ENCODE peak calls at places on chromosomes 1 and 21, in eight cellular contexts. S is astrocyte of the spinal cord, Z is natural killer cell, X is left ventricle myocardium inferior, C is ovary, Q is cardiac muscle cell, M is fibroblast of mammary gland, K is dorsolateral prefrontal cortex. N is an unnamed sample.
A peak's percentile ranks its signal among the peaks of the same experiment; 100 is the strongest.

GRCh38 chr1:234776875-234777849 is 167.2 kb upstream of the IRF2BP2 start:
- DNase-seq in S (no peak), Z (no peak), X (no peak), C (no peak), Q (no peak), M (no peak), K (no peak), N (peak; percentile 73)

GRCh38 chr1:233627376-233627775 is 13.5 kb downstream of the KCNK1 start:
- DNase-seq in S (no peak), Z (no peak), X (no peak), C (no peak), Q (no peak), M (no peak), K (peak; percentile 74), N (no peak)

GRCh38 chr1:3015269-3015635 is 6.0 kb upstream of the ACTRT2 start:
- DNase-seq in S (no peak), Z (no peak), X (peak; percentile 4), C (no peak), Q (no peak), M (no peak), K (peak; percentile 11), N (no peak)

GRCh38 chr21:32534113-32534512 is 51.2 kb downstream of the TCP10L start:
- DNase-seq in S (no peak), Z (no peak), X (no peak), C (no peak), Q (no peak), M (no peak), K (no peak), N (no peak)

GRCh38 chr1:98393719-98394118 is 267.8 kb upstream of the SNX7 start:
- DNase-seq in S (no peak), Z (no peak), X (no peak), C (no peak), Q (no peak), M (no peak), K (no peak), N (no peak)

GRCh38 chr1:89996415-89997110 is 1.7 kb downstream of the ZNF326 start:
- DNase-seq in S (peak; percentile 18), Z (no peak), X (no peak), C (no peak), Q (no peak), M (no peak), K (no peak), N (no peak)

GRCh38 chr1:216812966-216813365 is 89.7 kb upstream of the ESRRG start:
- DNase-seq in S (peak; percentile 7), Z (no peak), X (no peak), C (no peak), Q (no peak), M (no peak), K (no peak), N (no peak)

GRCh38 chr1:23394664-23395063 is 25.0 kb upstream of the ZNF436 start:
- DNase-seq in S (peak; percentile 91), Z (no peak), X (peak; percentile 88), C (peak; percentile 93), Q (peak; percentile 96), M (peak; percentile 91), K (peak; percentile 72), N (no peak)

GRCh38 chr1:41387667-41388091 is 26.4 kb downstream of the FOXO6 start:
- DNase-seq in S (peak; percentile 39), Z (no peak), X (peak; percentile 87), C (peak; percentile 94), Q (peak; percentile 91), M (peak; percentile 47), K (no peak), N (no peak)

GRCh38 chr1:39529901-39530535 is 38.6 kb downstream of the BMP8A start:
- DNase-seq in S (no peak), Z (no peak), X (no peak), C (no peak), Q (no peak), M (no peak), K (no peak), N (no peak)

GRCh38 chr1:7430047-7430608 is 341.0 kb upstream of the VAMP3 start:
- DNase-seq in S (no peak), Z (no peak), X (no peak), C (no peak), Q (no peak), M (no peak), K (no peak), N (no peak)

GRCh38 chr1:229508823-229509337 is 739 bp upstream of the NUP133 start:
- DNase-seq in S (no peak), Z (no peak), X (no peak), C (no peak), Q (no peak), M (no peak), K (no peak), N (no peak)

GRCh38 chr1:167492509-167492910 is 25.8 kb downstream of the CD247 start:
- DNase-seq in S (no peak), Z (peak; percentile 61), X (no peak), C (no peak), Q (no peak), M (no peak), K (no peak), N (no peak)

GRCh38 chr1:169102567-169102966 is 3.9 kb upstream of the ATP1B1 start:
- DNase-seq in S (peak; percentile 88), Z (no peak), X (no peak), C (no peak), Q (peak; percentile 81), M (peak; percentile 65), K (peak; percentile 77), N (no peak)

GRCh38 chr1:243234978-243235657 is 20.0 kb downstream of the CEP170 start:
- DNase-seq in S (peak; percentile 80), Z (no peak), X (no peak), C (no peak), Q (peak; percentile 48), M (peak; percentile 74), K (no peak), N (no peak)

GRCh38 chr1:6783956-6784559 is 1.2 kb upstream of the CAMTA1 start:
- DNase-seq in S (peak; percentile 36), Z (no peak), X (no peak), C (no peak), Q (peak; percentile 22), M (peak; percentile 16), K (no peak), N (no peak)

GRCh38 chr1:160996195-160996594 is 24.8 kb downstream of the F11R start:
- DNase-seq in S (peak; percentile 25), Z (no peak), X (no peak), C (no peak), Q (no peak), M (peak; percentile 84), K (no peak), N (no peak)

GRCh38 chr1:231355171-231355570 is 17.1 kb downstream of the SPRTN start:
- DNase-seq in S (no peak), Z (no peak), X (no peak), C (no peak), Q (no peak), M (no peak), K (no peak), N (no peak)

GRCh38 chr1:57156907-57157306 is 191.1 kb upstream of the C8B start:
- DNase-seq in S (no peak), Z (no peak), X (no peak), C (no peak), Q (no peak), M (no peak), K (no peak), N (no peak)

GRCh38 chr21:36478207-36478701 is 1.7 kb downstream of the CLDN14 start:
- DNase-seq in S (peak; percentile 80), Z (no peak), X (no peak), C (no peak), Q (peak; percentile 68), M (peak; percentile 81), K (no peak), N (no peak)

DNA sequence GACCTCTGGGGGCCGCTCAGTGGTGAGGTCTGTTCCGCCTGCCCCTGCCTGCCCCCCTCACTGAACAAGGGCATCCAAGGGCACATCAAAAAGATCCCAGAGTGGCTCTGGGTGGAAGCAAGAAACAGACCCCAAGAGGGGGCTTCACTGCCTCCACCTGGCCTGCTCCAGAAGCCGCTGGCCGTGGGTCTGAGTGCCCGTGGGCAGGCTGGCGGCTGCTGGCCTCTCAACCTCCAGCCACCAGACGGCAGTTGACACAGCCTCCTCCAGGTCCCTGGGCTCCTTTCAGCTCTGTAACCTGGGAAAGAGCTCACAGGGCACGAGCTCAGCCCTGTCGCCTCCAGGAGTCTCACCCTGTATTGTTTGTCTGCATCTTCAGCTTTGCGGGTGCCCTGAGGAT is 56.3 kb downstream of the SLX9 start:
- DNase-seq in S (no peak), Z (no peak), X (no peak), C (no peak), Q (no peak), M (no peak), K (no peak), N (no peak)
- TF ChIP-seq CTCF in S (no peak), Z (no peak), X (no peak), C (no peak), Q (no peak), M (no peak), K (no peak), N (no peak)

GRCh38 chr1:94061513-94062443 is 59.2 kb downstream of the ABCA4 start:
- DNase-seq in S (peak; percentile 83), Z (no peak), X (peak; percentile 56), C (peak; percentile 66), Q (peak; percentile 89), M (peak; percentile 79), K (peak; percentile 54), N (no peak)
- TF ChIP-seq CTCF in S (peak; percentile 86), Z (peak; percentile 64), X (peak; percentile 91), C (peak; percentile 18), Q (peak; percentile 96), M (peak; percentile 99), K (peak; percentile 86), N (peak; percentile 87)

DNA sequence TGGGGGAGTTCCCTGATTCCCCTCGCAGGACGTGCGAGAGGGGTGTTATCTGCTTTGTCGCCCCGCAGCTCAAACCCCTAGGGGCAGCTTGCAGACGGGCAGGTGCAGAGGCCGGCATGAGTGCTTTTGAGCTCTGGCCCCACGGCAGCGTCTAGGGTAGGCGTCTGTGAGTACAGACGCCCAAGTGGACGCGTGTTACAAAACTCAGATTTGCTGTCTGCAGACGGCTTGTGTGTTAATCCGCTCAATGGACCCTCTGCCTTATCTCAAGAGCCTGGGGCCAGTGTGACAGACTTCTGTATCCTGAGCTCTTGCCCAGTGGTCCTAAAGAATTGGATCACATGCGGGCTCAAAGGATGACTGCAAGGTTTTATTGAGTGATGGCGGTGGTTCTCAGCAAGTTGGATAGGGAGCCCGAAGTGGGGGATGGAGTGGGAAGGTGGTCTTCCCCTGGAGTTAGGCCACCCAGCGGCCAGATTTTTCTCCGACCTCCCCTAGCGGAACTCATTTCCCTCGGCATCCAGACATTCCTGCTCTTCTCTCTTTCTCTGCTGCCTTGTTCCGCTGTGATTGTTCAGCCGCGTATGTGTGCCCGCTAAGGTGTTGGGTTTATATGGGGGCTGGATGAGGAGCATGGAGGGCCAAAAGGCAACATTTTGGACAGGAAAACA is 9.4 kb downstream of the CFHR4 start:
- DNase-seq in S (no peak), Z (no peak), X (no peak), C (no peak), Q (peak; percentile 8), M (no peak), K (no peak), N (no peak)
- TF ChIP-seq CTCF in S (no peak), Z (no peak), X (no peak), C (no peak), Q (no peak), M (no peak), K (no peak), N (no peak)

DNA sequence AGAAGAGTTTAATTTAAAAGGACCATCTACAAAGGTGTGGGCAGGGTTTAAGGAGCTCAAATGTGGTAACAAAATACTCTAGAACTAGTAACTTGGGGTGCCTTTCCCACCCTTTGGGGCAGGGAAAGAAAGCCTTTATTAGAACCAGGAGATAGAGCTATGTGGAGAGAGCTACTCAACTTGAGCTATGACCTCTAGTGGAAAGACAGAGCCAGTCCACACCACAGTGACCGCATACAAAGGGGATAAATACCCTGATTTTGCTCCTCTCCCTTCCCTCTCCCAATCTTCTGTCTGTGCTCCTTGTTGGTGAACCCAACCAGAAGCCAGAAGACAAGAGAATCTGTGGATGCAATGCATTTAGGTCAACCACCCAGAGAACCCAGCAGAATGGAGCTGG is 54.4 kb upstream of the JAK1 start:
- DNase-seq in S (no peak), Z (no peak), X (no peak), C (no peak), Q (peak; percentile 20), M (peak; percentile 31), K (no peak), N (no peak)
- TF ChIP-seq CTCF in S (peak; percentile 57), Z (no peak), X (peak; percentile 48), C (no peak), Q (peak; percentile 49), M (peak; percentile 53), K (peak; percentile 8), N (peak; percentile 48)